ENCODE peak calls at places on chromosomes 6 and 20, in ten cellular contexts. V is effector memory CD8-positive, alpha-beta T cell; X is fibroblast of mammary gland; I is stimulated activated CD4-positive, alpha-beta T cell treated with anti-CD3 and anti-CD28 coated beads, TNF-alpha, amount 100 ng/mL, for 4 hours; C is NCI-H2081 treated with DMSO at 0.1 percent for 48 hours; O is mesothelial cell of epicardium; E is CD8-positive, alpha-beta T cell; F is CD4-positive, alpha-beta T cell; Y is neuronal stem cell; Z is anterior cingulate cortex. S is an unnamed sample.

GRCh38 chr20:5309971-5310370 is 6.8 kb downstream of the PROKR2 start:
- DNase-seq in V (no peak), X (no peak), I (no peak), C (no peak), O (no peak), E (no peak), F (no peak), Y (no peak), Z (no peak), S (no peak)

GRCh38 chr20:6768228-6769185 is 1.0 kb downstream of the BMP2 start:
- DNase-seq in V (no peak), X (no peak), I (no peak), C (no peak), O (peak), E (no peak), F (no peak), Y (peak), Z (no peak), S (no peak)

GRCh38 chr20:15911557-15911956 is 661.7 kb downstream of the KIF16B start:
- DNase-seq in V (no peak), X (no peak), I (no peak), C (no peak), O (no peak), E (no peak), F (no peak), Y (no peak), Z (no peak), S (no peak)

GRCh38 chr6:151681426-151682059 is 125.9 kb upstream of the ESR1 start:
- DNase-seq in V (no peak), X (peak), I (no peak), C (no peak), O (no peak), E (no peak), F (no peak), Y (no peak), Z (no peak), S (no peak)

GRCh38 chr20:50980071-50980681 is 21.6 kb downstream of the MOCS3 start:
- DNase-seq in V (no peak), X (peak), I (no peak), C (no peak), O (no peak), E (no peak), F (no peak), Y (no peak), Z (no peak), S (no peak)

GRCh38 chr20:14415492-14415891 is 78.1 kb upstream of the FLRT3 start:
- DNase-seq in V (no peak), X (no peak), I (no peak), C (peak), O (no peak), E (no peak), F (no peak), Y (no peak), Z (no peak), S (no peak)

GRCh38 chr20:19975436-19975799 is 41.7 kb upstream of the NAA20 start:
- DNase-seq in V (no peak), X (peak), I (no peak), C (no peak), O (no peak), E (no peak), F (no peak), Y (no peak), Z (no peak), S (no peak)

GRCh38 chr6:43733471-43734293 is 36.3 kb upstream of the VEGFA start:
- DNase-seq in V (no peak), X (no peak), I (peak), C (no peak), O (no peak), E (no peak), F (peak), Y (no peak), Z (no peak), S (no peak)

GRCh38 chr6:165967768-165968408 is 199.8 kb downstream of the TBXT start:
- DNase-seq in V (no peak), X (no peak), I (no peak), C (no peak), O (no peak), E (no peak), F (no peak), Y (no peak), Z (no peak), S (no peak)

GRCh38 chr6:4586469-4586859 is 189.7 kb upstream of the CDYL start:
- DNase-seq in V (no peak), X (no peak), I (no peak), C (no peak), O (no peak), E (no peak), F (no peak), Y (no peak), Z (no peak), S (no peak)

GRCh38 chr6:138468320-138469015 is 30.8 kb downstream of the NHSL1 start:
- DNase-seq in V (no peak), X (peak), I (no peak), C (no peak), O (no peak), E (no peak), F (no peak), Y (no peak), Z (no peak), S (no peak)

GRCh38 chr6:137213331-137213740 is 5.8 kb downstream of the IFNGR1 start:
- DNase-seq in V (no peak), X (no peak), I (no peak), C (no peak), O (no peak), E (no peak), F (no peak), Y (no peak), Z (no peak), S (no peak)

GRCh38 chr6:85435872-85436271 is 14.0 kb upstream of the NT5E start:
- DNase-seq in V (no peak), X (no peak), I (no peak), C (no peak), O (no peak), E (no peak), F (no peak), Y (no peak), Z (no peak), S (no peak)

GRCh38 chr6:156102129-156102528 is 646.5 kb upstream of the NOX3 start:
- DNase-seq in V (no peak), X (no peak), I (no peak), C (no peak), O (no peak), E (no peak), F (no peak), Y (no peak), Z (no peak), S (no peak)

GRCh38 chr6:23446394-23447001 is 679.5 kb upstream of the NRSN1 start:
- DNase-seq in V (no peak), X (peak), I (no peak), C (peak), O (no peak), E (no peak), F (no peak), Y (no peak), Z (no peak), S (no peak)

GRCh38 chr20:49888341-49889244 is 26.7 kb downstream of the SPATA2 start:
- DNase-seq in V (peak), X (peak), I (peak), C (no peak), O (no peak), E (peak), F (peak), Y (peak), Z (peak), S (no peak)

GRCh38 chr6:93350774-93351173 is 68.6 kb downstream of the EPHA7 start:
- DNase-seq in V (no peak), X (no peak), I (no peak), C (no peak), O (no peak), E (no peak), F (no peak), Y (no peak), Z (no peak), S (no peak)

GRCh38 chr20:56625837-56626236 is 3.3 kb upstream of the TFAP2C start:
- DNase-seq in V (no peak), X (no peak), I (no peak), C (no peak), O (no peak), E (no peak), F (no peak), Y (no peak), Z (no peak), S (no peak)

GRCh38 chr6:43096451-43097097 is 20.5 kb downstream of the PTK7 start:
- DNase-seq in V (no peak), X (peak), I (no peak), C (no peak), O (no peak), E (no peak), F (no peak), Y (no peak), Z (no peak), S (no peak)

GRCh38 chr6:148470141-148470540 is 127.5 kb downstream of the SASH1 start:
- DNase-seq in V (no peak), X (no peak), I (no peak), C (no peak), O (no peak), E (no peak), F (no peak), Y (no peak), Z (no peak), S (no peak)